ENCODE peak calls at places on chromosomes 12 and 14, in four cellular contexts. V is Ammon's horn; W is naive thymus-derived CD4-positive, alpha-beta T cell; M is stimulated activated CD4-positive, alpha-beta T cell treated with anti-CD3 and anti-CD28 coated beads, Interleukin-2, amount 100 ng/mL, for 24 hours. B is an unnamed sample.

GRCh38 chr12:2944401-2945047 is 14.7 kb upstream of the TEAD4 start:
- DNase-seq in V (peak), W (peak), M (peak), B (no peak)

GRCh38 chr12:115817399-115817798 is 460.1 kb downstream of the MED13L start:
- DNase-seq in V (no peak), W (no peak), M (no peak), B (no peak)

GRCh38 chr14:83208346-83208745 is 1674.7 kb upstream of the SEL1L start:
- DNase-seq in V (no peak), W (no peak), M (no peak), B (no peak)

GRCh38 chr14:90808759-90809529 is 7.3 kb downstream of the TTC7B start:
- DNase-seq in V (no peak), W (no peak), M (no peak), B (no peak)

GRCh38 chr14:55518391-55518790 is 61.6 kb upstream of the KTN1 start:
- DNase-seq in V (no peak), W (no peak), M (no peak), B (no peak)

GRCh38 chr14:37515761-37516160 is 79.3 kb downstream of the FOXA1 start:
- DNase-seq in V (peak), W (no peak), M (no peak), B (no peak)

GRCh38 chr14:74658535-74659130 is 46.6 kb upstream of the LTBP2 start:
- DNase-seq in V (no peak), W (no peak), M (no peak), B (no peak)

GRCh38 chr14:57963071-57963470 is 97.2 kb upstream of the SLC35F4 start:
- DNase-seq in V (no peak), W (no peak), M (no peak), B (no peak)

GRCh38 chr14:67539116-67539515 is 6.0 kb downstream of the PLEKHH1 start:
- DNase-seq in V (peak), W (no peak), M (no peak), B (no peak)

GRCh38 chr14:91323031-91323430 is 78.5 kb upstream of the GPR68 start:
- DNase-seq in V (no peak), W (no peak), M (no peak), B (no peak)

GRCh38 chr12:15192721-15193120 is 28.5 kb downstream of the RERG start:
- DNase-seq in V (no peak), W (no peak), M (no peak), B (no peak)

GRCh38 chr12:88255847-88256246 is 113.7 kb downstream of the TMTC3 start:
- DNase-seq in V (no peak), W (no peak), M (no peak), B (no peak)

GRCh38 chr12:27818421-27818918 is 38.4 kb upstream of the MANSC4 start:
- DNase-seq in V (no peak), W (no peak), M (no peak), B (no peak)

GRCh38 chr12:101490286-101490920 is 15.3 kb downstream of the SPIC start:
- DNase-seq in V (peak), W (no peak), M (peak), B (no peak)

GRCh38 chr12:91978143-91978542 is 167.5 kb downstream of the BTG1 start:
- DNase-seq in V (no peak), W (peak), M (no peak), B (no peak)

GRCh38 chr12:31524791-31525495 is 66.0 kb downstream of the DENND5B start:
- DNase-seq in V (no peak), W (no peak), M (no peak), B (no peak)